ENCODE peak calls at places on chromosomes 3 and 15, in eight cellular contexts. V is fibroblast of the aortic adventitia, T is GM23338, L is progenitor cell of endocrine pancreas, S is WTC11, I is K562, H is B cell, N is RWPE1. C is an unnamed sample.

GRCh38 chr3:172557515-172558220 is 34.4 kb upstream of the TNFSF10 start:
- DNase-seq in V (peak), T (no peak), L (no peak), S (no peak), I (no peak), H (no peak), N (peak), C (no peak)

GRCh38 chr3:129313983-129314756 is 35.5 kb downstream of the HMCES start:
- DNase-seq in V (peak), T (peak), L (no peak), S (peak), I (no peak), H (no peak), N (no peak), C (peak)

GRCh38 chr3:139772539-139773500 is 95.0 kb upstream of the NMNAT3 start:
- DNase-seq in V (peak), T (no peak), L (no peak), S (no peak), I (no peak), H (no peak), N (peak), C (peak)

GRCh38 chr15:90239371-90239770 is 5.4 kb downstream of the GDPGP1 start:
- DNase-seq in V (no peak), T (no peak), L (no peak), S (no peak), I (no peak), H (no peak), N (no peak), C (no peak)

GRCh38 chr3:31903686-31904431 is 77.2 kb downstream of the OSBPL10 start:
- DNase-seq in V (no peak), T (no peak), L (no peak), S (no peak), I (no peak), H (peak), N (peak), C (no peak)

GRCh38 chr3:17473761-17474160 is 268.7 kb downstream of the TBC1D5 start:
- DNase-seq in V (peak), T (no peak), L (no peak), S (no peak), I (no peak), H (no peak), N (peak), C (no peak)

GRCh38 chr3:72287941-72288340 is 503.0 kb upstream of the PROK2 start:
- DNase-seq in V (no peak), T (no peak), L (no peak), S (no peak), I (no peak), H (no peak), N (no peak), C (no peak)

GRCh38 chr3:127140501-127141460 is 52.1 kb upstream of the PRR23E start:
- DNase-seq in V (no peak), T (no peak), L (no peak), S (no peak), I (no peak), H (no peak), N (no peak), C (no peak)

GRCh38 chr3:61221759-61222362 is 29.4 kb downstream of the FHIT start:
- DNase-seq in V (no peak), T (no peak), L (no peak), S (no peak), I (no peak), H (no peak), N (no peak), C (no peak)

GRCh38 chr3:187616307-187616939 is 53.8 kb downstream of the SST start:
- DNase-seq in V (peak), T (peak), L (no peak), S (peak), I (peak), H (peak), N (peak), C (peak)

GRCh38 chr3:62051506-62051905 is 321.8 kb downstream of the FEZF2 start:
- DNase-seq in V (peak), T (peak), L (no peak), S (peak), I (peak), H (no peak), N (peak), C (peak)

GRCh38 chr15:68583321-68583720 is 4.5 kb downstream of the CORO2B start:
- DNase-seq in V (no peak), T (no peak), L (no peak), S (no peak), I (no peak), H (no peak), N (no peak), C (no peak)

GRCh38 chr3:53350652-53351051 is 3.3 kb upstream of the DCP1A start:
- DNase-seq in V (peak), T (peak), L (no peak), S (no peak), I (peak), H (no peak), N (no peak), C (peak)

GRCh38 chr15:66912001-66912400 is 153.4 kb upstream of the SMAD3 start:
- DNase-seq in V (no peak), T (no peak), L (no peak), S (no peak), I (no peak), H (no peak), N (no peak), C (no peak)

GRCh38 chr3:109059289-109059688 is 58.6 kb downstream of the MORC1 start:
- DNase-seq in V (no peak), T (no peak), L (no peak), S (no peak), I (no peak), H (no peak), N (no peak), C (no peak)

GRCh38 chr15:67097893-67098740 is 32.7 kb downstream of the SMAD3 start:
- DNase-seq in V (peak), T (no peak), L (no peak), S (no peak), I (peak), H (no peak), N (no peak), C (peak)

GRCh38 chr3:124688580-124689454 is 41.4 kb upstream of the UMPS start:
- DNase-seq in V (peak), T (peak), L (peak), S (peak), I (peak), H (peak), N (peak), C (peak)

GRCh38 chr15:99911824-99912223 is 178.6 kb upstream of the LYSMD4 start:
- DNase-seq in V (no peak), T (no peak), L (no peak), S (no peak), I (no peak), H (no peak), N (no peak), C (no peak)

GRCh38 chr15:45471151-45471550 is 51.4 kb downstream of the SLC30A4 start:
- DNase-seq in V (no peak), T (no peak), L (no peak), S (no peak), I (no peak), H (no peak), N (no peak), C (no peak)

GRCh38 chr3:137294839-137295238 is 337.1 kb downstream of the IL20RB start:
- DNase-seq in V (no peak), T (peak), L (no peak), S (no peak), I (no peak), H (no peak), N (no peak), C (no peak)

GRCh38 chr15:87579537-87579936 is 677.0 kb downstream of the NTRK3 start:
- DNase-seq in V (no peak), T (no peak), L (no peak), S (no peak), I (no peak), H (no peak), N (no peak), C (no peak)

GRCh38 chr3:197023241-197023997 is 6.2 kb downstream of the MELTF start:
- DNase-seq in V (no peak), T (no peak), L (no peak), S (no peak), I (no peak), H (peak), N (no peak), C (no peak)

GRCh38 chr15:33094336-33094735 is 100.2 kb downstream of the FMN1 start:
- DNase-seq in V (peak), T (no peak), L (no peak), S (no peak), I (no peak), H (no peak), N (no peak), C (peak)

GRCh38 chr3:41846850-41847249 is 115.1 kb downstream of the ULK4 start:
- DNase-seq in V (no peak), T (no peak), L (no peak), S (no peak), I (no peak), H (no peak), N (no peak), C (peak)

GRCh38 chr3:152402698-152403456 is 134.1 kb downstream of the MBNL1 start:
- DNase-seq in V (no peak), T (no peak), L (no peak), S (no peak), I (no peak), H (no peak), N (no peak), C (no peak)

GRCh38 chr3:10392244-10392643 is 71.3 kb upstream of the SEC13 start:
- DNase-seq in V (no peak), T (peak), L (no peak), S (no peak), I (no peak), H (no peak), N (no peak), C (no peak)

GRCh38 chr3:83890039-83890762 is 1068.6 kb upstream of the CADM2 start:
- DNase-seq in V (no peak), T (no peak), L (no peak), S (no peak), I (no peak), H (no peak), N (no peak), C (no peak)

GRCh38 chr3:186760141-186760813 is 23.1 kb upstream of the EIF4A2 start:
- DNase-seq in V (no peak), T (no peak), L (no peak), S (no peak), I (no peak), H (no peak), N (peak), C (no peak)

GRCh38 chr15:31273258-31273941 is 53.2 kb upstream of the KLF13 start:
- DNase-seq in V (no peak), T (no peak), L (no peak), S (peak), I (no peak), H (peak), N (no peak), C (no peak)

GRCh38 chr3:48372862-48373435 is 930 bp downstream of the FBXW12 start:
- DNase-seq in V (no peak), T (no peak), L (no peak), S (no peak), I (no peak), H (no peak), N (no peak), C (no peak)

GRCh38 chr3:149971403-149972075 is 844 bp upstream of the PFN2 start:
- DNase-seq in V (peak), T (peak), L (no peak), S (peak), I (peak), H (no peak), N (peak), C (peak)

GRCh38 chr15:94119923-94120775 is 111.2 kb upstream of the MCTP2 start:
- DNase-seq in V (peak), T (peak), L (peak), S (peak), I (peak), H (peak), N (peak), C (peak)

GRCh38 chr3:181278468-181279238 is 289.1 kb upstream of the DNAJC19 start:
- DNase-seq in V (peak), T (peak), L (no peak), S (no peak), I (no peak), H (no peak), N (peak), C (no peak)
- TF ChIP-seq CTCF in V (peak), T (peak), L (peak), S (peak), I (no peak), H (peak), N (peak), C (no peak)

GRCh38 chr3:27368831-27369607 is at the start of gene NEK10:
- DNase-seq in V (peak), T (peak), L (peak), S (peak), I (peak), H (peak), N (peak), C (peak)
- TF ChIP-seq CTCF in V (no peak), T (no peak), L (peak), S (no peak), I (no peak), H (no peak), N (no peak), C (peak)

GRCh38 chr3:192082733-192083660 is 622.0 kb downstream of the PYDC2 start:
- DNase-seq in V (no peak), T (no peak), L (no peak), S (no peak), I (no peak), H (no peak), N (no peak), C (no peak)

GRCh38 chr3:192080336-192080735 is 619.4 kb downstream of the PYDC2 start:
- DNase-seq in V (no peak), T (no peak), L (no peak), S (no peak), I (no peak), H (no peak), N (no peak), C (no peak)

GRCh38 chr3:192077795-192078497 is 617.0 kb downstream of the PYDC2 start:
- DNase-seq in V (no peak), T (no peak), L (no peak), S (no peak), I (no peak), H (no peak), N (no peak), C (no peak)

GRCh38 chr3:192079098-192079497 is 618.1 kb downstream of the PYDC2 start:
- DNase-seq in V (no peak), T (peak), L (no peak), S (no peak), I (no peak), H (no peak), N (no peak), C (no peak)
- TF ChIP-seq CTCF in V (no peak), T (no peak), L (no peak), S (no peak), I (no peak), H (no peak), N (no peak), C (no peak)

GRCh38 chr15:84748274-84749110 is at the start of gene ZNF592:
- DNase-seq in V (peak), T (peak), L (peak), S (peak), I (peak), H (peak), N (peak), C (peak)
- TF ChIP-seq CTCF in V (peak), T (no peak), L (peak), S (no peak), I (peak), H (no peak), N (peak), C (no peak)

GRCh38 chr3:122916084-122916483 is 111.5 kb downstream of the SEMA5B start:
- DNase-seq in V (no peak), T (no peak), L (no peak), S (no peak), I (no peak), H (no peak), N (no peak), C (no peak)

GRCh38 chr3:122916580-122916979 is 111.0 kb downstream of the SEMA5B start:
- DNase-seq in V (no peak), T (no peak), L (no peak), S (no peak), I (no peak), H (no peak), N (no peak), C (no peak)

GRCh38 chr3:122912772-122913538 is 114.6 kb downstream of the SEMA5B start:
- DNase-seq in V (no peak), T (peak), L (no peak), S (peak), I (no peak), H (no peak), N (no peak), C (no peak)

GRCh38 chr3:122913539-122914100 is 113.9 kb downstream of the SEMA5B start:
- DNase-seq in V (no peak), T (no peak), L (no peak), S (no peak), I (no peak), H (no peak), N (no peak), C (no peak)

DNA sequence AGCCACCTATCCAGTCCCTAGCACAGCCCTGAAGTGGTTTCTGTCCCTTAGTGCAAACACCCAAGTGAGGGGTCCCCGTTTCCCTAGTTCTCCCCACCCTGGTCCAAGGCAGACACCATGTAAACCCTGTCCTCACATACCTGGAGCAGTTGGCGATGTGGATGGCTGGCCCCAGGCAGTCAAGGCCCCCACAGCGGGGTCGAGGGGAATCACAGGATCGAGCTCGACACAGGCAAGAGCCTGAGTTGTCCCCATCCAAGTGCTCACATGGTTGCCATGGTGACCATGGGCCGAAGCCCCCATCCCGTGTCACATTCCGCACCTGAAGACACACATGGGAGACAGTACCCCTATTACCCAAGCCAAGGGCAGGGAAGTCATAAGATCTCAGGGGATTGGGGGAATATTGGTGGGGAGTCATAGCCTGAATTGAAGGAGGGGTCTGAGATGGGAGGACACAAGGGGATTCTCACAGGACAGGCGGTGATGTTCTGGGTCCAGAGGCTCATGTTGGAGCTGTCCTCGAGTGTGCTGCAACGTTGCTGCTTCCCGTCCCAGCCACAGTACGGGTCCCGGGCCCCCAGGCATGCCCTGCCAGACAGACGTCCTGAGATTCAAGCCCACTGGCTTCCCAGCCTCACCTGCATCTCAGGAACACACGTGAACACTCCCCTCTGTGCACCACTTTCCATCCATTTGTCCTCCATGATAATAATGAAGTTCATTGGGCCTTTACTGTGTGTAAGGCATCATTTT is 112.1 kb downstream of the SEMA5B start:
- DNase-seq in V (no peak), T (no peak), L (no peak), S (no peak), I (no peak), H (no peak), N (no peak), C (no peak)
- TF ChIP-seq CTCF in V (no peak), T (no peak), L (no peak), S (no peak), I (no peak), H (no peak), N (no peak), C (no peak)

GRCh38 chr3:76044601-76045600 is 259.6 kb upstream of the ZNF717 start:
- DNase-seq in V (no peak), T (peak), L (peak), S (peak), I (peak), H (no peak), N (no peak), C (no peak)
- TF ChIP-seq CTCF in V (no peak), T (peak), L (peak), S (peak), I (no peak), H (peak), N (peak), C (peak)

GRCh38 chr15:48730506-48730905 is 80.4 kb downstream of the CEP152 start:
- DNase-seq in V (no peak), T (no peak), L (no peak), S (no peak), I (no peak), H (no peak), N (no peak), C (no peak)

GRCh38 chr15:48733615-48734014 is 77.3 kb downstream of the CEP152 start:
- DNase-seq in V (no peak), T (no peak), L (no peak), S (no peak), I (no peak), H (no peak), N (no peak), C (no peak)
- TF ChIP-seq CTCF in V (no peak), T (no peak), L (no peak), S (no peak), I (no peak), H (no peak), N (no peak), C (no peak)

GRCh38 chr3:79369306-79369705 is 398.5 kb downstream of the ROBO1 start:
- DNase-seq in V (peak), T (peak), L (no peak), S (no peak), I (no peak), H (no peak), N (no peak), C (peak)
- TF ChIP-seq CTCF in V (peak), T (peak), L (peak), S (no peak), I (no peak), H (no peak), N (no peak), C (peak)

GRCh38 chr15:50697109-50697797 is 10.7 kb upstream of the TRPM7 start:
- DNase-seq in V (peak), T (no peak), L (no peak), S (no peak), I (no peak), H (no peak), N (no peak), C (peak)

GRCh38 chr15:50707878-50708427 is 21.4 kb upstream of the TRPM7 start:
- DNase-seq in V (no peak), T (no peak), L (no peak), S (no peak), I (no peak), H (no peak), N (no peak), C (no peak)

GRCh38 chr15:50698101-50698500 is 11.5 kb upstream of the TRPM7 start:
- DNase-seq in V (peak), T (no peak), L (no peak), S (no peak), I (no peak), H (no peak), N (no peak), C (no peak)

GRCh38 chr15:50702762-50703334 is 16.3 kb upstream of the TRPM7 start:
- DNase-seq in V (no peak), T (no peak), L (no peak), S (no peak), I (no peak), H (no peak), N (no peak), C (no peak)
- TF ChIP-seq CTCF in V (no peak), T (no peak), L (no peak), S (no peak), I (no peak), H (no peak), N (no peak), C (no peak)

DNA sequence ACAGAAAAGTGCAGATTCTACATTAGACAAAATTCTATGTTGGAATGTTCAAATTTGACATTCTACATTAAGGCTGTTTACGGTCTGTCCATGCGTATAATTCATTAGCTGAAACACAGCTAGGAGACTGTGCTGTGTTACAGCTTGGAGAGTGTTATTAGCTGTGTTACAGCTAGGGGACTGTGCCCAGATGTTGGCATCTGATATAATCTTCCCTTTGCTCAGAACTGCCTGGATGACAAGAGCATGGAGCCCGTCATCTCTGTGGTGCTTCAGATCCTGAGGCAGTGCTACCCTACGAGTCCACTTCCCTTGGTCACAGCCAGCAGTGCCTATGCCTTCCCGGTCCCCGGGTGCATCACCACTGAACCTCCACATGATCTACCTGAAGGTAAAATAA is 177.0 kb downstream of the AGBL1 start:
- DNase-seq in V (no peak), T (no peak), L (no peak), S (no peak), I (no peak), H (no peak), N (no peak), C (no peak)
- TF ChIP-seq CTCF in V (no peak), T (no peak), L (no peak), S (no peak), I (no peak), H (no peak), N (no peak), C (no peak)